ENCODE peak calls at places on chromosomes 1 and 21, in ten cellular contexts. B, X, K, E, Q, W, R, Y, I and J are unnamed samples.

GRCh38 chr1:9238550-9238949 is 4.0 kb downstream of the H6PD start:
- DNase-seq in I (no peak), R (no peak), Y (no peak), K (no peak), B (no peak), E (no peak), Q (peak), X (no peak), W (no peak), J (no peak)

GRCh38 chr1:154344977-154345837 is 19.9 kb downstream of the ATP8B2 start:
- DNase-seq in X (peak), W (peak), I (peak), R (peak), K (peak), B (no peak), Y (peak), Q (peak), E (no peak), J (no peak)

GRCh38 chr1:68542586-68542985 is 45.7 kb upstream of the DEPDC1 start:
- DNase-seq in X (no peak), Y (no peak), K (no peak), W (no peak), Q (no peak), B (peak), R (peak), E (no peak), I (no peak), J (no peak)

GRCh38 chr1:41239988-41240610 is 2.0 kb downstream of the SCMH1 start:
- DNase-seq in Y (peak), B (no peak), Q (peak), I (peak), R (peak), E (peak), K (no peak), X (peak), W (no peak), J (no peak)

GRCh38 chr1:156862602-156863599 is 2.2 kb downstream of the NTRK1 start:
- DNase-seq in Y (no peak), E (no peak), Q (no peak), I (peak), R (no peak), W (no peak), X (no peak), B (no peak), K (no peak), J (no peak)

GRCh38 chr1:59739111-59739510 is 75.6 kb upstream of the HOOK1 start:
- DNase-seq in Q (no peak), W (no peak), B (no peak), K (no peak), E (no peak), I (no peak), X (no peak), R (no peak), Y (no peak), J (no peak)

GRCh38 chr1:17009706-17010105 is 2.0 kb downstream of the ATP13A2 start:
- DNase-seq in K (no peak), R (no peak), I (no peak), E (no peak), W (no peak), B (no peak), Q (no peak), X (no peak), Y (no peak), J (no peak)

GRCh38 chr1:113199718-113200455 is 126.9 kb downstream of the LRIG2 start:
- DNase-seq in R (no peak), B (no peak), E (no peak), I (peak), K (no peak), W (no peak), X (no peak), Y (no peak), Q (no peak), J (no peak)

GRCh38 chr1:6509603-6510291 is 18.3 kb upstream of the PLEKHG5 start:
- DNase-seq in Q (no peak), I (no peak), B (no peak), E (no peak), K (no peak), X (no peak), Y (no peak), R (no peak), W (no peak), J (no peak)

GRCh38 chr1:118934706-118935105 is 53.4 kb downstream of the TBX15 start:
- DNase-seq in E (no peak), X (no peak), W (no peak), Q (peak), I (no peak), Y (no peak), B (no peak), R (peak), K (no peak), J (no peak)

GRCh38 chr1:226821719-226822085 is 48.7 kb upstream of the PSEN2 start:
- DNase-seq in R (no peak), K (no peak), Y (no peak), Q (peak), X (no peak), W (no peak), I (no peak), E (no peak), B (no peak), J (no peak)

GRCh38 chr21:36704958-36705678 is 6.2 kb downstream of the SIM2 start:
- DNase-seq in X (no peak), B (no peak), Y (no peak), Q (peak), I (peak), E (no peak), K (no peak), W (no peak), R (no peak), J (no peak)

GRCh38 chr1:117879284-117879683 is 50.1 kb downstream of the GDAP2 start:
- DNase-seq in X (no peak), W (no peak), K (no peak), E (no peak), B (no peak), R (no peak), Q (no peak), Y (no peak), I (no peak), J (no peak)

GRCh38 chr1:210117198-210117597 is 115.4 kb upstream of the SERTAD4 start:
- DNase-seq in I (no peak), R (peak), K (no peak), X (no peak), Y (no peak), E (no peak), Q (no peak), W (no peak), B (no peak), J (no peak)

GRCh38 chr1:19374402-19374801 is 62.3 kb downstream of the SLC66A1 start:
- DNase-seq in Q (no peak), R (peak), X (no peak), E (no peak), Y (peak), I (peak), B (no peak), W (no peak), K (no peak), J (no peak)

GRCh38 chr1:206637605-206638004 is 2.3 kb downstream of the DYRK3 start:
- DNase-seq in Y (no peak), R (no peak), X (no peak), Q (no peak), B (no peak), W (no peak), I (no peak), E (no peak), K (no peak), J (no peak)

GRCh38 chr1:200620273-200621131 is at the start of gene KIF14:
- DNase-seq in K (peak), W (peak), Q (peak), E (peak), I (peak), R (peak), Y (peak), X (peak), B (peak), J (peak)

GRCh38 chr21:15775981-15776380 is 46.2 kb downstream of the USP25 start:
- DNase-seq in I (no peak), E (peak), Y (no peak), W (no peak), Q (peak), B (peak), K (no peak), R (peak), X (no peak), J (peak)

GRCh38 chr1:91165033-91165654 is 143.3 kb upstream of the ZNF644 start:
- DNase-seq in I (peak), X (peak), Q (peak), Y (peak), K (peak), B (peak), R (peak), E (no peak), W (peak), J (peak)

GRCh38 chr1:35442737-35443136 is 114.5 kb downstream of the KIAA0319L start:
- DNase-seq in R (no peak), Y (no peak), E (no peak), W (no peak), Q (peak), K (no peak), B (no peak), X (peak), I (no peak), J (no peak)

GRCh38 chr1:202034683-202035462 is 24.5 kb downstream of the ELF3 start:
- DNase-seq in E (peak), X (no peak), W (peak), Y (peak), I (peak), Q (peak), K (no peak), R (peak), B (peak), J (peak)

GRCh38 chr1:245045087-245045881 is 109.5 kb upstream of the KIF26B start:
- DNase-seq in K (no peak), I (peak), B (no peak), X (no peak), W (no peak), Y (no peak), Q (peak), R (no peak), E (no peak), J (no peak)